ENCODE peak calls at places on chromosomes 5 and 9, in four cellular contexts. W is substantia nigra, P is C1 segment of cervical spinal cord, A is HTR-8/SVneo. Y is an unnamed sample.

GRCh38 chr5:79227484-79227995 is 8.4 kb upstream of the JMY start:
- DNase-seq in W (no peak), P (no peak), A (no peak), Y (no peak)

GRCh38 chr5:65483474-65484346 is 2.0 kb upstream of the ADAMTS6 start:
- DNase-seq in W (no peak), P (no peak), A (peak; percentile 39), Y (peak; percentile 78)

GRCh38 chr9:71010258-71010657 is 111.2 kb downstream of the TRPM3 start:
- DNase-seq in W (no peak), P (no peak), A (no peak), Y (no peak)

GRCh38 chr9:112065781-112066606 is 109.1 kb downstream of the SUSD1 start:
- DNase-seq in W (no peak), P (no peak), A (no peak), Y (no peak)

GRCh38 chr5:176364765-176365662 is at the start of gene ARL10:
- DNase-seq in W (no peak), P (peak; percentile 67), A (peak; percentile 56), Y (peak; percentile 31)

GRCh38 chr9:127776195-127776918 is 2.1 kb downstream of the SH2D3C start:
- DNase-seq in W (no peak), P (no peak), A (no peak), Y (no peak)

GRCh38 chr9:127934248-127934647 is 3.4 kb downstream of the DPM2 start:
- DNase-seq in W (no peak), P (no peak), A (no peak), Y (no peak)

GRCh38 chr5:98454904-98455303 is 318.6 kb upstream of the RGMB start:
- DNase-seq in W (no peak), P (no peak), A (peak; percentile 59), Y (peak; percentile 8)

GRCh38 chr5:79201206-79201605 is 34.7 kb upstream of the JMY start:
- DNase-seq in W (no peak), P (no peak), A (no peak), Y (no peak)

GRCh38 chr5:18465833-18466681 is 831.8 kb downstream of the TAF11L14 start:
- DNase-seq in W (peak; percentile 25), P (peak; percentile 84), A (peak; percentile 61), Y (peak; percentile 82)

GRCh38 chr5:169249001-169249400 is 51.9 kb downstream of the SLIT3 start:
- DNase-seq in W (no peak), P (no peak), A (no peak), Y (no peak)

GRCh38 chr9:86947146-86948081 is at the start of gene GAS1:
- DNase-seq in W (peak; percentile 86), P (peak; percentile 83), A (peak; percentile 73), Y (peak; percentile 97)

GRCh38 chr9:3700772-3701171 is 175.0 kb upstream of the RFX3 start:
- DNase-seq in W (no peak), P (no peak), A (no peak), Y (no peak)

GRCh38 chr9:94100152-94100879 is 16.1 kb downstream of the PTPDC1 start:
- DNase-seq in W (no peak), P (no peak), A (no peak), Y (no peak)

GRCh38 chr5:140108093-140109049 is 5.5 kb upstream of the PURA start:
- DNase-seq in W (no peak), P (peak; percentile 52), A (no peak), Y (no peak)

GRCh38 chr5:160083012-160083436 is 36.2 kb downstream of the PWWP2A start:
- DNase-seq in W (no peak), P (no peak), A (peak; percentile 82), Y (no peak)

GRCh38 chr9:123003467-123003866 is 30.0 kb upstream of the GPR21 start:
- DNase-seq in W (no peak), P (no peak), A (no peak), Y (no peak)

GRCh38 chr5:123807177-123807900 is 295.4 kb downstream of the CSNK1G3 start:
- DNase-seq in W (no peak), P (no peak), A (no peak), Y (no peak)

GRCh38 chr5:22918511-22918910 is 65.4 kb upstream of the CDH12 start:
- DNase-seq in W (no peak), P (no peak), A (no peak), Y (no peak)

GRCh38 chr9:4662108-4662988 is at the start of gene PLPP6:
- DNase-seq in W (peak; percentile 61), P (peak; percentile 93), A (peak; percentile 81), Y (peak; percentile 78)

GRCh38 chr5:146338774-146339714 is at the start of gene POU4F3:
- DNase-seq in W (no peak), P (no peak), A (no peak), Y (no peak)

GRCh38 chr5:169426674-169427250 is 125.8 kb upstream of the SLIT3 start:
- DNase-seq in W (no peak), P (no peak), A (no peak), Y (peak; percentile 9)

GRCh38 chr5:30853158-30853557 is 340.3 kb upstream of the CDH6 start:
- DNase-seq in W (no peak), P (no peak), A (no peak), Y (no peak)

GRCh38 chr5:10331341-10331796 is 22.1 kb upstream of the MARCHF6 start:
- DNase-seq in W (no peak), P (peak; percentile 27), A (no peak), Y (peak; percentile 36)

GRCh38 chr5:143892908-143893307 is 80.9 kb downstream of the HMHB1 start:
- DNase-seq in W (no peak), P (no peak), A (no peak), Y (no peak)

GRCh38 chr9:81083062-81083461 is 606.3 kb downstream of the TLE1 start:
- DNase-seq in W (no peak), P (no peak), A (no peak), Y (no peak)

GRCh38 chr9:123784513-123784912 is 145.4 kb downstream of the DENND1A start:
- DNase-seq in W (no peak), P (no peak), A (no peak), Y (no peak)

GRCh38 chr5:176810084-176810597 is at the start of gene UNC5A:
- DNase-seq in W (no peak), P (peak; percentile 83), A (peak; percentile 48), Y (no peak)

GRCh38 chr5:78387468-78388153 is 27.2 kb downstream of the SCAMP1 start:
- DNase-seq in W (no peak), P (no peak), A (no peak), Y (no peak)

Y was measured in globus pallidus.